ENCODE peak calls at places on chromosomes 7 and 10, in ten cellular contexts. M, V, D, P, X, U, E, A, H and F are unnamed samples.

GRCh38 chr10:74380780-74381179 is 229.8 kb downstream of the ADK start:
- DNase-seq in X (no peak), H (no peak), P (no peak), D (no peak), V (no peak), M (no peak), U (no peak), E (no peak), A (no peak), F (no peak)

GRCh38 chr7:128076831-128077271 is 45.6 kb upstream of the LRRC4 start:
- DNase-seq in A (no peak), M (no peak), H (peak; percentile 26), D (no peak), E (no peak), P (no peak), X (no peak), V (no peak), U (peak; percentile 73), F (no peak)

GRCh38 chr7:130387628-130388403 is 7.5 kb downstream of the CPA1 start:
- DNase-seq in V (no peak), U (peak; percentile 81), M (no peak), X (no peak), E (no peak), D (no peak), A (no peak), P (no peak), H (no peak), F (no peak)

GRCh38 chr7:48042216-48042615 is 6.9 kb downstream of the C7orf57 start:
- DNase-seq in U (no peak), X (no peak), V (no peak), D (no peak), E (no peak), P (no peak), A (no peak), H (peak; percentile 83), M (no peak), F (peak; percentile 37)

GRCh38 chr10:50510517-50511473 is 113.0 kb downstream of the SGMS1 start:
- DNase-seq in P (no peak), D (no peak), A (no peak), M (peak; percentile 35), E (no peak), H (no peak), V (no peak), U (no peak), X (no peak), F (no peak)

GRCh38 chr10:90314718-90315117 is 543.1 kb downstream of the HTR7 start:
- DNase-seq in V (no peak), U (no peak), E (no peak), D (no peak), P (no peak), X (no peak), H (no peak), A (no peak), M (no peak), F (peak; percentile 59)

GRCh38 chr7:78130443-78131200 is 332.0 kb downstream of the PHTF2 start:
- DNase-seq in M (no peak), V (no peak), X (no peak), P (no peak), U (no peak), H (no peak), D (no peak), E (no peak), A (no peak), F (no peak)

GRCh38 chr7:106114735-106115383 is 2.7 kb upstream of the SYPL1 start:
- DNase-seq in H (no peak), P (no peak), A (no peak), D (no peak), X (no peak), V (no peak), M (peak; percentile 5), E (peak; percentile 41), U (no peak), F (no peak)

GRCh38 chr10:88473989-88474883 is 108.9 kb downstream of the RNLS start:
- DNase-seq in H (no peak), U (peak; percentile 81), P (no peak), D (no peak), M (no peak), X (no peak), E (no peak), A (no peak), V (no peak), F (no peak)

GRCh38 chr7:114243019-114243507 is 171.6 kb upstream of the FOXP2 start:
- DNase-seq in E (no peak), X (no peak), H (no peak), P (no peak), V (no peak), A (no peak), D (no peak), U (no peak), M (no peak), F (no peak)

GRCh38 chr10:32419615-32420014 is 26.3 kb upstream of the CCDC7 start:
- DNase-seq in E (no peak), M (no peak), A (no peak), U (no peak), H (no peak), P (no peak), V (no peak), D (no peak), X (no peak), F (peak; percentile 37)

GRCh38 chr10:17200035-17200884 is 1.2 kb downstream of the TRDMT1 start:
- DNase-seq in P (no peak), U (no peak), X (no peak), A (no peak), H (peak; percentile 40), D (no peak), E (no peak), V (no peak), M (no peak), F (no peak)

GRCh38 chr7:96045919-96046318 is 273.6 kb downstream of the DYNC1I1 start:
- DNase-seq in P (no peak), M (no peak), U (peak; percentile 29), H (no peak), V (no peak), X (no peak), E (no peak), A (no peak), D (no peak), F (peak; percentile 11)

GRCh38 chr7:98984126-98984525 is 105.8 kb downstream of the TRRAP start:
- DNase-seq in A (no peak), D (no peak), M (no peak), X (no peak), E (no peak), V (no peak), U (no peak), P (no peak), H (no peak), F (no peak)

GRCh38 chr10:101293007-101293723 is 60.8 kb upstream of the BTRC start:
- DNase-seq in D (no peak), E (no peak), M (no peak), V (no peak), U (no peak), X (no peak), A (no peak), H (no peak), P (no peak), F (no peak)

GRCh38 chr10:13699216-13699615 is 112.5 kb downstream of the PRPF18 start:
- DNase-seq in U (peak; percentile 41), H (peak; percentile 47), M (no peak), D (no peak), X (no peak), A (no peak), V (no peak), P (no peak), E (no peak), F (no peak)

GRCh38 chr10:114711487-114712250 is 53.6 kb upstream of the ABLIM1 start:
- DNase-seq in A (no peak), V (no peak), H (no peak), D (no peak), U (no peak), X (no peak), M (no peak), P (no peak), E (no peak), F (no peak)

GRCh38 chr10:32984003-32984600 is 26.1 kb upstream of the ITGB1 start:
- DNase-seq in U (no peak), A (no peak), V (no peak), H (no peak), M (no peak), P (no peak), X (no peak), E (no peak), D (no peak), F (no peak)

GRCh38 chr7:131047651-131048304 is 279.9 kb upstream of the MKLN1 start:
- DNase-seq in H (no peak), U (no peak), A (no peak), M (no peak), E (no peak), D (no peak), X (no peak), V (no peak), P (no peak), F (peak; percentile 13)

GRCh38 chr7:43868181-43868580 is 1.1 kb downstream of the MRPS24 start:
- DNase-seq in H (no peak), E (no peak), P (no peak), V (no peak), U (peak; percentile 52), X (no peak), A (no peak), D (no peak), M (peak; percentile 21), F (no peak)

GRCh38 chr7:26863504-26864308 is 684 bp downstream of the SKAP2 start:
- DNase-seq in V (no peak), P (no peak), U (no peak), D (no peak), M (peak; percentile 69), E (peak; percentile 41), X (no peak), H (peak; percentile 43), A (peak; percentile 31), F (peak; percentile 35)

GRCh38 chr7:90520484-90520883 is 51.0 kb downstream of the PTTG1IP2 start:
- DNase-seq in U (no peak), M (no peak), D (no peak), X (no peak), V (peak; percentile 68), H (peak; percentile 14), P (no peak), E (no peak), A (no peak), F (peak; percentile 20)